ENCODE peak calls at places on chromosomes 12 and 14, in eight cellular contexts. Y, D, R, S, F, A, N and K are unnamed samples.

GRCh38 chr12:25397001-25397400 is 146.3 kb upstream of the KRAS start:
- DNase-seq in S (no peak), D (no peak), N (no peak), A (no peak), R (no peak), Y (no peak), F (no peak), K (no peak)

GRCh38 chr12:124609041-124609984 is 41.9 kb upstream of the NCOR2 start:
- DNase-seq in D (no peak), A (no peak), Y (no peak), R (no peak), S (peak; percentile 77), N (peak; percentile 97), F (peak; percentile 86), K (peak; percentile 58)

GRCh38 chr12:57205931-57206330 is 10.7 kb upstream of the NXPH4 start:
- DNase-seq in Y (no peak), N (no peak), R (no peak), F (no peak), S (no peak), D (no peak), A (no peak), K (no peak)

GRCh38 chr12:51819851-51820720 is 28.4 kb downstream of the FIGNL2 start:
- DNase-seq in Y (peak; percentile 60), S (peak; percentile 15), F (no peak), A (no peak), D (peak; percentile 57), N (no peak), R (peak; percentile 80), K (no peak)

GRCh38 chr14:80134321-80134720 is 77.0 kb downstream of the DIO2 start:
- DNase-seq in A (no peak), F (no peak), S (no peak), Y (no peak), N (no peak), D (no peak), R (no peak), K (no peak)

GRCh38 chr14:29857545-29857944 is 70.1 kb downstream of the PRKD1 start:
- DNase-seq in R (no peak), F (no peak), N (no peak), D (no peak), A (no peak), Y (no peak), S (no peak), K (no peak)

GRCh38 chr14:77203611-77204456 is 22.2 kb downstream of the TMEM63C start:
- DNase-seq in D (no peak), F (no peak), A (no peak), S (no peak), N (no peak), Y (peak; percentile 35), R (no peak), K (no peak)

GRCh38 chr14:71414631-71415403 is 507.6 kb downstream of the PCNX1 start:
- DNase-seq in A (no peak), F (no peak), D (no peak), S (no peak), N (no peak), Y (no peak), R (peak; percentile 75), K (no peak)

GRCh38 chr12:49706351-49707126 is 666 bp downstream of the FMNL3 start:
- DNase-seq in A (peak; percentile 56), F (no peak), R (peak; percentile 65), S (no peak), N (peak; percentile 57), Y (peak; percentile 54), D (peak; percentile 36), K (no peak)

GRCh38 chr14:96207686-96208085 is 3.0 kb downstream of the BDKRB2 start:
- DNase-seq in D (no peak), R (no peak), Y (no peak), F (no peak), A (no peak), S (no peak), N (no peak), K (no peak)

GRCh38 chr12:7934560-7935463 is 1.2 kb downstream of the SLC2A3 start:
- DNase-seq in R (peak; percentile 39), N (peak; percentile 56), S (no peak), D (no peak), A (peak; percentile 15), F (no peak), Y (peak; percentile 16), K (no peak)

GRCh38 chr12:56338643-56339422 is at the start of gene IL23A:
- DNase-seq in A (no peak), F (no peak), D (no peak), S (no peak), Y (no peak), R (peak; percentile 33), N (peak; percentile 75), K (peak; percentile 72)

GRCh38 chr12:52942056-52942913 is 6.6 kb upstream of the KRT18 start:
- DNase-seq in N (peak; percentile 77), A (no peak), Y (no peak), D (no peak), S (no peak), R (no peak), F (no peak), K (no peak)

GRCh38 chr12:114480309-114481199 is 74.6 kb upstream of the TBX5 start:
- DNase-seq in F (no peak), D (no peak), N (no peak), S (no peak), Y (no peak), A (peak; percentile 7), R (peak; percentile 68), K (no peak)

GRCh38 chr12:48795550-48796455 is 6.9 kb upstream of the ADCY6 start:
- DNase-seq in F (peak; percentile 43), S (peak; percentile 51), A (peak; percentile 77), R (peak; percentile 80), N (peak; percentile 88), Y (peak; percentile 67), D (peak; percentile 92), K (peak; percentile 24)